ENCODE peak calls at places on chromosomes 11 and 22, in five cellular contexts. One of them, this sample, is unnamed.
A peak's percentile ranks its signal among the peaks of the same experiment; 100 is the strongest.

GRCh38 chr11:68961245-68961644 is 19.5 kb downstream of the MRGPRD start:
- ATAC-seq in HepG2: peak; percentile 20
- ATAC-seq in GM12878: no peak
- ATAC-seq in K562: peak; percentile 26
- ATAC-seq in upper lobe of left lung: no peak
- ATAC-seq in this sample: no peak

GRCh38 chr11:69726481-69726880 is 22.7 kb upstream of the FGF19 start:
- ATAC-seq in K562: no peak
- ATAC-seq in HepG2: no peak
- ATAC-seq in GM12878: no peak
- ATAC-seq in upper lobe of left lung: no peak
- ATAC-seq in this sample: no peak

GRCh38 chr11:74380746-74381439 is 17.3 kb downstream of the PGM2L1 start:
- ATAC-seq in HepG2: no peak
- ATAC-seq in upper lobe of left lung: no peak
- ATAC-seq in GM12878: no peak
- ATAC-seq in K562: no peak
- ATAC-seq in this sample: no peak

GRCh38 chr11:69007978-69008381 is 5.1 kb downstream of the MRGPRF start:
- ATAC-seq in K562: no peak
- ATAC-seq in upper lobe of left lung: no peak
- ATAC-seq in GM12878: no peak
- ATAC-seq in HepG2: peak; percentile 82
- ATAC-seq in this sample: no peak

GRCh38 chr22:43094085-43094484 is 4.9 kb upstream of the TTLL1 start:
- ATAC-seq in GM12878: peak; percentile 8
- ATAC-seq in upper lobe of left lung: no peak
- ATAC-seq in K562: no peak
- ATAC-seq in HepG2: peak; percentile 72
- ATAC-seq in this sample: no peak

GRCh38 chr11:69654001-69654659 is 13.2 kb downstream of the CCND1 start:
- ATAC-seq in K562: no peak
- ATAC-seq in GM12878: no peak
- ATAC-seq in upper lobe of left lung: no peak
- ATAC-seq in HepG2: no peak
- ATAC-seq in this sample: no peak

GRCh38 chr11:119481667-119482400 is 58.9 kb upstream of the THY1 start:
- ATAC-seq in upper lobe of left lung: peak; percentile 13
- ATAC-seq in HepG2: peak; percentile 22
- ATAC-seq in GM12878: peak; percentile 5
- ATAC-seq in K562: peak; percentile 30
- ATAC-seq in this sample: peak; percentile 5

GRCh38 chr11:64598797-64599697 is 8.0 kb downstream of the SLC22A12 start:
- ATAC-seq in K562: no peak
- ATAC-seq in HepG2: no peak
- ATAC-seq in GM12878: no peak
- ATAC-seq in upper lobe of left lung: no peak
- ATAC-seq in this sample: no peak

GRCh38 chr11:121459413-121460041 is 6.8 kb upstream of the SORL1-AS1 start:
- ATAC-seq in GM12878: no peak
- ATAC-seq in upper lobe of left lung: no peak
- ATAC-seq in HepG2: peak; percentile 95
- ATAC-seq in K562: no peak
- ATAC-seq in this sample: no peak

GRCh38 chr22:26585104-26585790 is 4.7 kb downstream of the TPST2 start:
- ATAC-seq in HepG2: no peak
- ATAC-seq in upper lobe of left lung: no peak
- ATAC-seq in K562: peak; percentile 4
- ATAC-seq in GM12878: no peak
- ATAC-seq in this sample: no peak

GRCh38 chr11:36347384-36347906 is 51.4 kb downstream of the PRR5L start:
- ATAC-seq in HepG2: no peak
- ATAC-seq in K562: no peak
- ATAC-seq in upper lobe of left lung: no peak
- ATAC-seq in GM12878: peak; percentile 76
- ATAC-seq in this sample: no peak

GRCh38 chr11:75867778-75868374 is 52.9 kb downstream of the UVRAG start:
- ATAC-seq in upper lobe of left lung: peak; percentile 77
- ATAC-seq in HepG2: peak; percentile 47
- ATAC-seq in GM12878: peak; percentile 84
- ATAC-seq in K562: peak; percentile 77
- ATAC-seq in this sample: peak; percentile 46

GRCh38 chr11:73654482-73655021 is 8.2 kb downstream of the PLEKHB1 start:
- ATAC-seq in HepG2: peak; percentile 46
- ATAC-seq in K562: no peak
- ATAC-seq in upper lobe of left lung: no peak
- ATAC-seq in GM12878: no peak
- ATAC-seq in this sample: no peak

GRCh38 chr11:36164522-36165250 is 124.5 kb downstream of the COMMD9 start:
- ATAC-seq in upper lobe of left lung: no peak
- ATAC-seq in K562: no peak
- ATAC-seq in HepG2: no peak
- ATAC-seq in GM12878: no peak
- ATAC-seq in this sample: no peak

GRCh38 chr11:76256448-76256847 is 50.1 kb upstream of the WNT11 start:
- ATAC-seq in GM12878: no peak
- ATAC-seq in HepG2: peak; percentile 77
- ATAC-seq in upper lobe of left lung: no peak
- ATAC-seq in K562: peak; percentile 77
- ATAC-seq in this sample: no peak

GRCh38 chr22:39592104-39593060 is 21.8 kb downstream of the CACNA1I start:
- ATAC-seq in upper lobe of left lung: peak; percentile 24
- ATAC-seq in K562: no peak
- ATAC-seq in HepG2: no peak
- ATAC-seq in GM12878: no peak
- ATAC-seq in this sample: no peak

GRCh38 chr11:118939948-118940598 is 14.3 kb upstream of the BCL9L start:
- ATAC-seq in GM12878: peak; percentile 88
- ATAC-seq in HepG2: peak; percentile 65
- ATAC-seq in upper lobe of left lung: peak; percentile 53
- ATAC-seq in K562: peak; percentile 85
- ATAC-seq in this sample: no peak

GRCh38 chr11:83088965-83089364 is 17.3 kb upstream of the RAB30 start:
- ATAC-seq in GM12878: peak; percentile 68
- ATAC-seq in K562: peak; percentile 73
- ATAC-seq in HepG2: peak; percentile 9
- ATAC-seq in upper lobe of left lung: no peak
- ATAC-seq in this sample: no peak

GRCh38 chr11:58762284-58763119 is 30.8 kb upstream of the GLYAT start:
- ATAC-seq in K562: no peak
- ATAC-seq in GM12878: no peak
- ATAC-seq in HepG2: peak; percentile 99
- ATAC-seq in upper lobe of left lung: no peak
- ATAC-seq in this sample: no peak

GRCh38 chr11:76836613-76837291 is 24.0 kb upstream of the ACER3 start:
- ATAC-seq in GM12878: no peak
- ATAC-seq in upper lobe of left lung: peak; percentile 11
- ATAC-seq in HepG2: peak; percentile 33
- ATAC-seq in K562: no peak
- ATAC-seq in this sample: peak; percentile 10

GRCh38 chr11:67501854-67502253 is 3.3 kb downstream of the PITPNM1 start:
- ATAC-seq in HepG2: no peak
- ATAC-seq in GM12878: no peak
- ATAC-seq in K562: no peak
- ATAC-seq in upper lobe of left lung: no peak
- ATAC-seq in this sample: no peak

GRCh38 chr11:94776351-94777321 is 8.5 kb downstream of the AMOTL1 start:
- ATAC-seq in K562: peak; percentile 69
- ATAC-seq in HepG2: no peak
- ATAC-seq in GM12878: no peak
- ATAC-seq in upper lobe of left lung: peak; percentile 46
- ATAC-seq in this sample: peak; percentile 40

GRCh38 chr11:73383249-73384126 is 7.3 kb downstream of the RELT start:
- ATAC-seq in GM12878: peak; percentile 8
- ATAC-seq in HepG2: no peak
- ATAC-seq in K562: no peak
- ATAC-seq in upper lobe of left lung: no peak
- ATAC-seq in this sample: no peak

GRCh38 chr11:133118563-133119303 is 413.6 kb downstream of the OPCML start:
- ATAC-seq in GM12878: no peak
- ATAC-seq in upper lobe of left lung: no peak
- ATAC-seq in K562: no peak
- ATAC-seq in HepG2: no peak
- ATAC-seq in this sample: no peak

GRCh38 chr11:24697722-24698121 is 200.9 kb downstream of the LUZP2 start:
- ATAC-seq in GM12878: no peak
- ATAC-seq in HepG2: no peak
- ATAC-seq in K562: no peak
- ATAC-seq in upper lobe of left lung: no peak
- ATAC-seq in this sample: no peak

GRCh38 chr11:8531312-8531711 is 62.7 kb downstream of the STK33 start:
- ATAC-seq in HepG2: no peak
- ATAC-seq in K562: no peak
- ATAC-seq in GM12878: no peak
- ATAC-seq in upper lobe of left lung: no peak
- ATAC-seq in this sample: no peak

GRCh38 chr11:12693075-12693473 is 18.9 kb downstream of the TEAD1 start:
- ATAC-seq in HepG2: peak; percentile 44
- ATAC-seq in GM12878: no peak
- ATAC-seq in upper lobe of left lung: no peak
- ATAC-seq in K562: peak; percentile 12
- ATAC-seq in this sample: peak; percentile 7

GRCh38 chr11:58921778-58922390 is 17.4 kb upstream of the GLYATL1 start:
- ATAC-seq in GM12878: no peak
- ATAC-seq in HepG2: no peak
- ATAC-seq in K562: no peak
- ATAC-seq in upper lobe of left lung: no peak
- ATAC-seq in this sample: no peak

GRCh38 chr11:20015529-20016427 is 144.5 kb downstream of the DBX1 start:
- ATAC-seq in K562: no peak
- ATAC-seq in GM12878: no peak
- ATAC-seq in HepG2: no peak
- ATAC-seq in upper lobe of left lung: no peak
- ATAC-seq in this sample: no peak

GRCh38 chr11:61952882-61953281 is 2.7 kb downstream of the BEST1 start:
- ATAC-seq in upper lobe of left lung: no peak
- ATAC-seq in K562: no peak
- ATAC-seq in HepG2: no peak
- ATAC-seq in GM12878: no peak
- ATAC-seq in this sample: no peak

GRCh38 chr11:4065086-4065485 is 29.5 kb upstream of the RRM1 start:
- ATAC-seq in upper lobe of left lung: no peak
- ATAC-seq in GM12878: no peak
- ATAC-seq in HepG2: no peak
- ATAC-seq in K562: no peak
- ATAC-seq in this sample: no peak
- TF ChIP-seq CTCF in upper lobe of left lung: no peak
- TF ChIP-seq CTCF in GM12878: no peak
- TF ChIP-seq CTCF in HepG2: no peak
- TF ChIP-seq CTCF in K562: no peak
- TF ChIP-seq CTCF in this sample: no peak

GRCh38 chr11:100949443-100949842 is 180.2 kb downstream of the PGR start:
- ATAC-seq in upper lobe of left lung: no peak
- ATAC-seq in K562: no peak
- ATAC-seq in HepG2: no peak
- ATAC-seq in GM12878: no peak
- ATAC-seq in this sample: no peak
- TF ChIP-seq POLR2AphosphoS5 in upper lobe of left lung: no peak
- TF ChIP-seq POLR2AphosphoS5 in K562: no peak
- TF ChIP-seq POLR2AphosphoS5 in HepG2: no peak
- TF ChIP-seq POLR2AphosphoS5 in GM12878: no peak
- TF ChIP-seq POLR2AphosphoS5 in this sample: no peak

GRCh38 chr22:36155702-36156101 is 4.9 kb downstream of the APOL3 start:
- ATAC-seq in K562: peak; percentile 60
- ATAC-seq in upper lobe of left lung: peak; percentile 71
- ATAC-seq in GM12878: no peak
- ATAC-seq in HepG2: peak; percentile 83
- ATAC-seq in this sample: peak; percentile 79

GRCh38 chr22:36160499-36160942 is at the start of gene APOL3:
- ATAC-seq in HepG2: no peak
- ATAC-seq in GM12878: peak; percentile 46
- ATAC-seq in K562: no peak
- ATAC-seq in upper lobe of left lung: peak; percentile 74
- ATAC-seq in this sample: peak; percentile 67

GRCh38 chr22:36156119-36156514 is 4.4 kb downstream of the APOL3 start:
- ATAC-seq in K562: no peak
- ATAC-seq in upper lobe of left lung: no peak
- ATAC-seq in GM12878: no peak
- ATAC-seq in HepG2: peak; percentile 46
- ATAC-seq in this sample: no peak

GRCh38 chr22:36153756-36154155 is 6.8 kb downstream of the APOL3 start:
- ATAC-seq in upper lobe of left lung: no peak
- ATAC-seq in HepG2: no peak
- ATAC-seq in GM12878: no peak
- ATAC-seq in K562: no peak
- ATAC-seq in this sample: no peak

GRCh38 chr22:36156515-36157419 is 3.8 kb downstream of the APOL3 start:
- ATAC-seq in HepG2: peak; percentile 60
- ATAC-seq in K562: peak; percentile 70
- ATAC-seq in upper lobe of left lung: peak; percentile 80
- ATAC-seq in GM12878: peak; percentile 43
- ATAC-seq in this sample: peak; percentile 84
- TF ChIP-seq EP300 in HepG2: no peak
- TF ChIP-seq EP300 in K562: no peak
- TF ChIP-seq EP300 in upper lobe of left lung: peak; percentile 79
- TF ChIP-seq EP300 in GM12878: no peak
- TF ChIP-seq EP300 in this sample: no peak

GRCh38 chr11:117565709-117566108 is 231.3 kb downstream of the DSCAML1 start:
- ATAC-seq in GM12878: no peak
- ATAC-seq in K562: no peak
- ATAC-seq in HepG2: no peak
- ATAC-seq in upper lobe of left lung: no peak
- ATAC-seq in this sample: no peak
- TF ChIP-seq CTCF in GM12878: peak; percentile 0
- TF ChIP-seq CTCF in K562: no peak
- TF ChIP-seq CTCF in HepG2: peak; percentile 11
- TF ChIP-seq CTCF in upper lobe of left lung: no peak
- TF ChIP-seq CTCF in this sample: no peak